ENCODE peak calls at places on chromosomes 7 and 10, in eight cellular contexts. R, F, I, M, K, N, C and U are unnamed samples.

GRCh38 chr7:159091480-159092475 is 52.9 kb downstream of the VIPR2 start:
- DNase-seq in R (no peak), F (no peak), I (no peak), M (no peak), K (no peak), N (peak), C (no peak), U (no peak)

GRCh38 chr7:135578569-135578968 is 20.9 kb downstream of the NUP205 start:
- DNase-seq in R (no peak), F (no peak), I (no peak), M (no peak), K (no peak), N (no peak), C (no peak), U (no peak)

GRCh38 chr7:157496426-157497275 is 159.8 kb downstream of the DNAJB6 start:
- DNase-seq in R (no peak), F (no peak), I (no peak), M (no peak), K (no peak), N (no peak), C (no peak), U (peak)

GRCh38 chr10:11901454-11902431 is 78.6 kb downstream of the PROSER2 start:
- DNase-seq in R (no peak), F (no peak), I (no peak), M (peak), K (no peak), N (no peak), C (no peak), U (no peak)

GRCh38 chr10:3623746-3624145 is 161.3 kb downstream of the KLF6 start:
- DNase-seq in R (no peak), F (no peak), I (no peak), M (no peak), K (no peak), N (no peak), C (peak), U (no peak)

GRCh38 chr7:23357190-23358093 is 58.3 kb downstream of the MALSU1 start:
- DNase-seq in R (peak), F (no peak), I (no peak), M (peak), K (no peak), N (no peak), C (peak), U (no peak)

GRCh38 chr10:88361494-88361893 is 221.6 kb downstream of the RNLS start:
- DNase-seq in R (no peak), F (no peak), I (no peak), M (no peak), K (no peak), N (no peak), C (no peak), U (no peak)

GRCh38 chr10:113907166-113907565 is 52.7 kb downstream of the NHLRC2 start:
- DNase-seq in R (peak), F (no peak), I (no peak), M (peak), K (no peak), N (no peak), C (no peak), U (no peak)

GRCh38 chr7:73719806-73720169 is 319 bp upstream of the STX1A start:
- DNase-seq in R (no peak), F (no peak), I (no peak), M (no peak), K (no peak), N (no peak), C (no peak), U (no peak)

GRCh38 chr7:141700848-141701371 is 1.1 kb downstream of the DENND11 start:
- DNase-seq in R (no peak), F (no peak), I (no peak), M (peak), K (no peak), N (no peak), C (peak), U (peak)

GRCh38 chr10:114413398-114413797 is 9.1 kb upstream of the AFAP1L2 start:
- DNase-seq in R (no peak), F (peak), I (no peak), M (peak), K (peak), N (no peak), C (no peak), U (no peak)

GRCh38 chr7:929311-929711 is 25.2 kb downstream of the ADAP1 start:
- DNase-seq in R (no peak), F (no peak), I (no peak), M (no peak), K (no peak), N (peak), C (no peak), U (peak)

GRCh38 chr10:19488592-19489280 is 327.5 kb upstream of the PLXDC2 start:
- DNase-seq in R (peak), F (no peak), I (peak), M (no peak), K (peak), N (no peak), C (no peak), U (no peak)

GRCh38 chr7:42883950-42884349 is 27.9 kb downstream of the C7orf25 start:
- DNase-seq in R (no peak), F (no peak), I (peak), M (peak), K (peak), N (no peak), C (no peak), U (no peak)

GRCh38 chr10:70456164-70456563 is 14.7 kb upstream of the NODAL start:
- DNase-seq in R (no peak), F (no peak), I (no peak), M (peak), K (no peak), N (no peak), C (no peak), U (no peak)

GRCh38 chr10:58734116-58734515 is 221.4 kb downstream of the BICC1 start:
- DNase-seq in R (no peak), F (no peak), I (no peak), M (no peak), K (no peak), N (no peak), C (no peak), U (no peak)
- TF ChIP-seq CTCF in R (no peak), F (no peak), I (no peak), M (no peak), K (no peak), N (no peak), C (no peak), U (no peak)

GRCh38 chr10:100106865-100107264 is 25.2 kb upstream of the CPN1 start:
- DNase-seq in R (no peak), F (no peak), I (no peak), M (no peak), K (no peak), N (no peak), C (no peak), U (no peak)

GRCh38 chr10:100101526-100102076 is 19.9 kb upstream of the CPN1 start:
- DNase-seq in R (no peak), F (no peak), I (no peak), M (no peak), K (no peak), N (no peak), C (no peak), U (no peak)

GRCh38 chr10:100103581-100103980 is 21.9 kb upstream of the CPN1 start:
- DNase-seq in R (no peak), F (no peak), I (no peak), M (no peak), K (no peak), N (no peak), C (no peak), U (no peak)

GRCh38 chr10:100104300-100104699 is 22.6 kb upstream of the CPN1 start:
- DNase-seq in R (no peak), F (no peak), I (no peak), M (peak), K (no peak), N (no peak), C (no peak), U (no peak)

GRCh38 chr10:100100651-100101525 is 19.2 kb upstream of the CPN1 start:
- DNase-seq in R (peak), F (no peak), I (peak), M (peak), K (no peak), N (no peak), C (peak), U (no peak)
- TF ChIP-seq CTCF in R (peak), F (no peak), I (peak), M (peak), K (no peak), N (no peak), C (no peak), U (no peak)

GRCh38 chr7:36001546-36001945 is 151.5 kb upstream of the EEPD1 start:
- DNase-seq in R (no peak), F (no peak), I (no peak), M (no peak), K (no peak), N (no peak), C (no peak), U (no peak)
- TF ChIP-seq CTCF in R (no peak), F (no peak), I (no peak), M (no peak), K (no peak), N (no peak), C (no peak), U (no peak)

GRCh38 chr7:2248984-2249694 is 7.1 kb downstream of the NUDT1 start:
- DNase-seq in R (no peak), F (no peak), I (no peak), M (peak), K (peak), N (no peak), C (peak), U (no peak)
- TF ChIP-seq CTCF in R (no peak), F (no peak), I (no peak), M (no peak), K (peak), N (no peak), C (no peak), U (no peak)

GRCh38 chr10:7818295-7819125 is at the start of gene TAF3:
- DNase-seq in R (peak), F (peak), I (peak), M (peak), K (peak), N (peak), C (peak), U (peak)
- TF ChIP-seq CTCF in R (no peak), F (no peak), I (no peak), M (no peak), K (no peak), N (no peak), C (no peak), U (no peak)

GRCh38 chr10:52951819-52952218 is 179.2 kb upstream of the MBL2 start:
- DNase-seq in R (peak), F (no peak), I (peak), M (peak), K (no peak), N (no peak), C (peak), U (no peak)
- TF ChIP-seq CTCF in R (peak), F (no peak), I (peak), M (peak), K (peak), N (no peak), C (peak), U (no peak)